ENCODE peak calls at places on chromosomes 16 and 17, in six cellular contexts. M, Q, L, V, O and T are unnamed samples.
A peak's percentile ranks its signal among the peaks of the same experiment; 100 is the strongest.

GRCh38 chr17:7383742-7384488 is 3.0 kb downstream of the TNK1 start:
- DNase-seq in Q (peak; percentile 31), O (peak; percentile 38), V (no peak), L (no peak), M (peak; percentile 72), T (peak; percentile 87)

GRCh38 chr16:54077412-54077821 is 209.2 kb downstream of the IRX3 start:
- DNase-seq in Q (no peak), O (peak; percentile 50), L (no peak), V (no peak), M (no peak), T (no peak)

GRCh38 chr16:12257926-12258561 is 281.5 kb downstream of the SNX29 start:
- DNase-seq in M (no peak), V (no peak), O (no peak), L (no peak), Q (peak; percentile 85), T (no peak)

GRCh38 chr17:43517161-43517560 is 29.0 kb downstream of the ETV4 start:
- DNase-seq in O (no peak), V (no peak), L (peak; percentile 23), M (no peak), Q (no peak), T (no peak)

GRCh38 chr16:53952215-53953208 is 248.6 kb downstream of the FTO start:
- DNase-seq in L (no peak), M (no peak), V (no peak), O (peak; percentile 41), Q (peak; percentile 66), T (peak; percentile 19)

GRCh38 chr17:75514299-75515228 is 773 bp downstream of the CASKIN2 start:
- DNase-seq in M (no peak), L (peak; percentile 58), V (no peak), O (no peak), Q (peak; percentile 42), T (no peak)

GRCh38 chr17:37450090-37450489 is 39.6 kb upstream of the DUSP14 start:
- DNase-seq in Q (no peak), O (no peak), V (no peak), L (peak; percentile 79), M (no peak), T (no peak)

GRCh38 chr16:55010492-55011260 is 80.0 kb downstream of the IRX5 start:
- DNase-seq in Q (no peak), V (no peak), M (no peak), L (no peak), O (no peak), T (no peak)

GRCh38 chr17:18185832-18186231 is 2.2 kb downstream of the ALKBH5 start:
- DNase-seq in L (no peak), V (no peak), O (no peak), Q (no peak), M (no peak), T (no peak)

GRCh38 chr17:17685775-17686291 is 4.6 kb downstream of the RAI1 start:
- DNase-seq in M (no peak), O (peak; percentile 66), L (peak; percentile 81), Q (peak; percentile 79), V (no peak), T (no peak)

GRCh38 chr16:12084436-12084835 is 107.9 kb downstream of the SNX29 start:
- DNase-seq in V (no peak), M (peak; percentile 35), L (no peak), O (no peak), Q (no peak), T (no peak)

GRCh38 chr16:26475579-26475978 is 591.1 kb upstream of the C16orf82 start:
- DNase-seq in M (no peak), L (no peak), Q (no peak), O (no peak), V (no peak), T (no peak)

GRCh38 chr17:77505460-77505769 is 364.6 kb downstream of the SEC14L1 start:
- DNase-seq in Q (no peak), L (no peak), V (no peak), M (peak; percentile 37), O (no peak), T (no peak)

GRCh38 chr16:81291117-81291516 is 23.6 kb upstream of the GAN start:
- DNase-seq in O (no peak), V (no peak), M (no peak), L (no peak), Q (no peak), T (no peak)

GRCh38 chr16:88687254-88687576 is 908 bp upstream of the SNAI3 start:
- DNase-seq in M (no peak), V (no peak), L (no peak), O (no peak), Q (no peak), T (no peak)

GRCh38 chr16:12289175-12290063 is 312.9 kb downstream of the SNX29 start:
- DNase-seq in Q (peak; percentile 87), M (no peak), V (no peak), O (no peak), L (no peak), T (no peak)

GRCh38 chr17:30454635-30455034 is 22.6 kb upstream of the GOSR1 start:
- DNase-seq in M (no peak), L (no peak), O (no peak), V (no peak), Q (no peak), T (no peak)

GRCh38 chr16:80974649-80975376 is 31.9 kb downstream of the CMC2 start:
- DNase-seq in M (no peak), Q (no peak), L (no peak), V (no peak), O (no peak), T (no peak)

GRCh38 chr16:23408242-23409201 is 44.5 kb downstream of the COG7 start:
- DNase-seq in L (peak; percentile 41), O (peak; percentile 54), M (peak; percentile 82), V (peak; percentile 54), Q (no peak), T (no peak)

GRCh38 chr16:10852948-10853347 is 24.1 kb upstream of the CIITA start:
- DNase-seq in V (no peak), M (peak; percentile 8), O (no peak), Q (peak; percentile 66), L (no peak), T (no peak)

GRCh38 chr17:48307814-48308411 is 122.1 kb downstream of the SKAP1 start:
- DNase-seq in O (peak; percentile 68), M (peak; percentile 69), Q (peak; percentile 64), L (peak; percentile 42), V (peak; percentile 17), T (peak; percentile 34)

GRCh38 chr16:4987580-4988374 is 29.6 kb downstream of the SEC14L5 start:
- DNase-seq in L (no peak), V (no peak), Q (no peak), O (no peak), M (no peak), T (no peak)

DNA sequence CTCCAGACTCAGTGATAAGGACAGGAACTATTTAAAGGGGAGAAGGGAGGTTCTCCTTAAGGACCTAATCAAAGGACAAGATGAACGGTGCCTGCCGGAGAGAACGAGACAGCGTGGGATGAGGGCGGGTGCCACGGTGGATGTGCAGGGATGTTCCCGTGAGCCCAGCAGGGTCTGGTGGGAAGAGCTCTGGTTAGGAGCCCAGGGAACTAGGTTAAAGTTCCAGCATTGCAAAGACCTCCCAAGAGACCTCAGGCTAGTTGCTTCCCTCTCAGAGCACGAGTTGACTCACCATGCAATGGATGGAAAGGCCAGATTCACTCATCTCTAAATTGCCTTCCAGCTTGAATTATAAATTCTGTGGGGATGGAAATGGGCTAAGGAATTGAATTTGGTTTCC is 14.7 kb downstream of the CCR7 start:
- DNase-seq in Q (no peak), V (peak; percentile 18), O (peak; percentile 96), M (peak; percentile 88), L (no peak), T (no peak)
- H3K27ac ChIP-seq in Q (no peak overlapping the region), V (no peak overlapping the region), O (no peak overlapping the region), M (peak overlapping the region; percentile 85), L (peak overlapping the region; percentile 63), T (peak overlapping the region; percentile 63)

DNA sequence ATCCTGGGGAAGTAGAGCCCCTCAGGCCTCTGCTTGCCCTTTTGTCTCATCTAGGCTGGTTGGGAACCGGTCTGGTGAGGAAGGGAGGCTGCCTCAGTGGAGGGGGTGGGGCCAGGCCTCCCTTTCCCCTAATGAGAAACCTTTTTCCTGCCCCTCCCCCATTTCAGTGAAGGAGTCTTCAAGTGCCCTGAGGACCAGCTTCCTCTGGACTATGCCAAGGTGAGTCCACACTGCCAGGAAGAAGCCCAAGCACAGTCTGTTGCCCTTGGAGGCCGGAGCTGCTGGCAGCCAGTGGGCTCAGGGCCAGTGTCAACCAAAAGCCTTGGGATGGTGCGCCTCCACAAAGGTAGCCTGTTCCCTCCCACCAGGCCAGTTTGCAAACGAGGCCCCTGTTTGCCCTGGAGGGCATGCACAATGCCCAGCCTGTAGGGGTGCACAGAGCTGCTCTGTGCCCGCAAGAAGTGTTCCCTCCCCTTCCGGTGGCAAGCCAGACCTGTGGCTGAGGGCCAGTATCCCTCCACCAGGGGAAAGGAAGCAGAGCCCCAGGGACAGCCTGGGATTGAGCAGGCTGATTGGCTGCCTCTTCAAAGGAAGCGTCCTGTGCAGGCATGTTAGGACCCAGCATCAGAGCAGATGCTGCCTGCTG is 3.4 kb downstream of the TRAF4 start:
- DNase-seq in L (peak; percentile 89), O (no peak), V (peak; percentile 86), Q (peak; percentile 88), M (no peak), T (no peak)
- H3K4me1 ChIP-seq in L (peaks cover 31% of the 10 kb centered on the region), O (peaks cover 15% of the 10 kb centered on the region), V (peaks cover 51% of the 10 kb centered on the region), Q (no peaks in the 10 kb centered on the region), M (peaks cover 50% of the 10 kb centered on the region), T (peaks cover 28% of the 10 kb centered on the region)

GRCh38 chr16:82748026-82748425 is 121.3 kb downstream of the CDH13 start:
- DNase-seq in L (no peak), M (no peak), O (peak; percentile 91), V (no peak), Q (peak; percentile 19), T (no peak)

GRCh38 chr16:82754716-82755513 is 128.1 kb downstream of the CDH13 start:
- DNase-seq in O (peak; percentile 20), Q (no peak), V (no peak), M (no peak), L (no peak), T (no peak)

GRCh38 chr16:82750078-82750477 is 123.3 kb downstream of the CDH13 start:
- DNase-seq in L (no peak), M (no peak), V (no peak), O (no peak), Q (no peak), T (no peak)

GRCh38 chr16:82753821-82754220 is 127.1 kb downstream of the CDH13 start:
- DNase-seq in O (no peak), Q (no peak), V (no peak), M (no peak), L (no peak), T (no peak)

GRCh38 chr16:82751020-82751419 is 124.3 kb downstream of the CDH13 start:
- DNase-seq in L (no peak), Q (no peak), V (no peak), M (no peak), O (no peak), T (no peak)
- H3K4me3 ChIP-seq in L (no peak overlapping the region), Q (no peak overlapping the region), V (no peak overlapping the region), M (no peak overlapping the region), O (no peak overlapping the region), T (no peak overlapping the region)

GRCh38 chr17:46989637-46990431 is 10.8 kb upstream of the RPRML start:
- DNase-seq in M (no peak), O (no peak), Q (no peak), V (no peak), L (no peak), T (no peak)

GRCh38 chr17:46986401-46986800 is 7.3 kb upstream of the RPRML start:
- DNase-seq in O (no peak), L (no peak), Q (no peak), V (no peak), M (no peak), T (no peak)

GRCh38 chr17:46994993-46995392 is 15.9 kb upstream of the RPRML start:
- DNase-seq in O (no peak), V (no peak), Q (no peak), M (no peak), L (no peak), T (no peak)

GRCh38 chr17:46995841-46996571 is 17.0 kb upstream of the RPRML start:
- DNase-seq in M (no peak), O (peak; percentile 56), Q (no peak), V (no peak), L (no peak), T (no peak)

GRCh38 chr17:46991618-46992017 is 12.6 kb upstream of the RPRML start:
- DNase-seq in O (no peak), V (no peak), M (no peak), Q (no peak), L (no peak), T (no peak)
- H3K27ac ChIP-seq in O (no peak overlapping the region), V (no peak overlapping the region), M (no peak overlapping the region), Q (no peak overlapping the region), L (no peak overlapping the region), T (no peak overlapping the region)